ENCODE peak calls at places on chromosomes 1 and 21, in five cellular contexts. B, C, I, Y and N are unnamed samples. For H3K9me3 and H3K4me1, the result is how much of the 10 kb centered on the place peaks cover.

GRCh38 chr1:62325696-62326095 is 6.5 kb upstream of the KANK4 start:
- DNase-seq in C (no peak), Y (no peak), I (no peak), B (no peak), N (no peak)

GRCh38 chr1:31617917-31618746 is 643 bp downstream of the HCRTR1 start:
- DNase-seq in I (peak), C (peak), B (peak), Y (peak), N (peak)

GRCh38 chr1:117735045-117735992 is 129.5 kb downstream of the TENT5C start:
- DNase-seq in I (peak), B (no peak), Y (peak), C (peak), N (no peak)

GRCh38 chr1:62687421-62687902 is 724 bp downstream of the DOCK7 start:
- DNase-seq in I (peak), Y (peak), B (peak), C (peak), N (peak)

GRCh38 chr1:12617901-12618660 is at the start of gene DHRS3:
- DNase-seq in I (peak), C (peak), Y (peak), B (peak), N (peak)

GRCh38 chr1:23679815-23680214 is 11.8 kb upstream of the RPL11 start:
- DNase-seq in C (no peak), Y (no peak), I (no peak), B (no peak), N (no peak)

GRCh38 chr1:54777431-54777830 is 13.1 kb upstream of the PARS2 start:
- DNase-seq in C (no peak), B (no peak), Y (no peak), I (no peak), N (no peak)

GRCh38 chr1:178587975-178588374 is 75.1 kb downstream of the TEX35 start:
- DNase-seq in C (no peak), Y (no peak), B (no peak), I (no peak), N (no peak)

GRCh38 chr1:225601902-225602589 is 50.9 kb downstream of the ENAH start:
- DNase-seq in Y (no peak), I (no peak), B (no peak), C (no peak), N (no peak)

GRCh38 chr1:2248127-2248826 is 20.2 kb downstream of the SKI start:
- DNase-seq in C (no peak), I (no peak), B (peak), Y (no peak), N (peak)

GRCh38 chr1:43506233-43506632 is 24.4 kb upstream of the PTPRF start:
- DNase-seq in I (no peak), Y (no peak), C (no peak), B (no peak), N (no peak)

GRCh38 chr1:27099154-27099903 is 55.6 kb downstream of the SLC9A1 start:
- DNase-seq in B (no peak), C (peak), I (peak), Y (no peak), N (no peak)

GRCh38 chr1:27074175-27074780 is 61.6 kb upstream of the TENT5B start:
- DNase-seq in I (peak), Y (no peak), B (no peak), C (peak), N (no peak)

GRCh38 chr1:43305926-43306687 is 5.3 kb downstream of the TIE1 start:
- DNase-seq in B (no peak), I (no peak), C (no peak), Y (no peak), N (no peak)

GRCh38 chr1:231550448-231550781 is 21.9 kb downstream of the TSNAX start:
- DNase-seq in Y (peak), B (no peak), I (peak), C (no peak), N (no peak)

GRCh38 chr1:241532173-241532553 is at the start of gene KMO:
- DNase-seq in I (no peak), Y (no peak), B (no peak), C (peak), N (no peak)

GRCh38 chr1:89918794-89919155 is 76.1 kb upstream of the ZNF326 start:
- DNase-seq in Y (no peak), C (no peak), I (no peak), B (no peak), N (no peak)

GRCh38 chr1:30883389-30884172 is 25.0 kb downstream of the SDC3 start:
- DNase-seq in Y (no peak), C (no peak), B (no peak), I (no peak), N (no peak)

GRCh38 chr1:198030682-198031081 is 113.5 kb downstream of the LHX9 start:
- DNase-seq in Y (no peak), I (no peak), C (peak), B (no peak), N (peak)

GRCh38 chr1:159826436-159827101 is at the start of gene SLAMF8:
- DNase-seq in B (peak), C (no peak), I (no peak), Y (peak), N (no peak)

GRCh38 chr1:104132386-104132973 is 382.8 kb downstream of the AMY1C start:
- DNase-seq in Y (no peak), C (peak), I (no peak), B (no peak), N (no peak)

GRCh38 chr1:119674835-119675289 is 26.8 kb upstream of the ZNF697 start:
- DNase-seq in Y (no peak), C (peak), I (peak), B (peak), N (peak)

GRCh38 chr1:66598670-66599069 is 64.7 kb downstream of the SGIP1 start:
- DNase-seq in Y (no peak), I (no peak), C (peak), B (no peak), N (no peak)

GRCh38 chr1:44775930-44776748 is 799 bp downstream of the RPS8 start:
- DNase-seq in B (no peak), Y (peak), C (no peak), I (no peak), N (no peak)

GRCh38 chr1:10692401-10693021 is 103.9 kb downstream of the CASZ1 start:
- DNase-seq in B (peak), Y (peak), C (no peak), I (peak), N (peak)

GRCh38 chr1:25523512-25523911 is 19.9 kb upstream of the LDLRAP1 start:
- DNase-seq in Y (no peak), I (peak), C (peak), B (peak), N (no peak)

GRCh38 chr1:12625276-12625675 is 7.3 kb upstream of the DHRS3 start:
- DNase-seq in C (no peak), I (no peak), Y (no peak), B (no peak), N (no peak)

GRCh38 chr1:175207971-175208370 is 15.4 kb upstream of the KIAA0040 start:
- DNase-seq in I (no peak), C (no peak), Y (no peak), B (no peak), N (no peak)

GRCh38 chr1:234772345-234773147 is 162.6 kb upstream of the IRF2BP2 start:
- DNase-seq in B (peak), Y (peak), I (peak), C (peak), N (no peak)

GRCh38 chr1:7474786-7475502 is 296.2 kb upstream of the VAMP3 start:
- DNase-seq in B (no peak), Y (no peak), C (no peak), I (peak), N (no peak)

GRCh38 chr21:28537371-28538079 is 455.2 kb downstream of the LTN1 start:
- DNase-seq in C (peak), I (no peak), B (no peak), Y (no peak), N (no peak)

GRCh38 chr21:38342734-38343133 is 85.9 kb downstream of the KCNJ15 start:
- DNase-seq in I (no peak), C (no peak), Y (no peak), B (no peak), N (no peak)

GRCh38 chr1:225737179-225737578 is 40.4 kb upstream of the SRP9 start:
- DNase-seq in C (no peak), B (no peak), Y (no peak), I (no peak), N (no peak)

GRCh38 chr1:93979718-93980319 is 70.6 kb upstream of the GCLM start:
- DNase-seq in Y (no peak), I (no peak), B (no peak), C (peak), N (no peak)

GRCh38 chr1:204128464-204128963 is 23.3 kb downstream of the ETNK2 start:
- DNase-seq in B (no peak), Y (no peak), C (no peak), I (no peak), N (no peak)

GRCh38 chr1:23100074-23100748 is 68.4 kb downstream of the LUZP1 start:
- DNase-seq in Y (peak), I (no peak), B (no peak), C (peak), N (no peak)

GRCh38 chr1:7149080-7149838 is 364.0 kb downstream of the CAMTA1 start:
- DNase-seq in Y (no peak), C (no peak), I (no peak), B (no peak), N (peak)

GRCh38 chr1:6690186-6690585 is 11.4 kb downstream of the DNAJC11 start:
- DNase-seq in C (no peak), Y (no peak), I (no peak), B (no peak), N (no peak)

GRCh38 chr21:24658016-24658415 is 949.3 kb downstream of the MRPL39 start:
- DNase-seq in B (no peak), C (no peak), Y (no peak), I (no peak), N (no peak)

DNA sequence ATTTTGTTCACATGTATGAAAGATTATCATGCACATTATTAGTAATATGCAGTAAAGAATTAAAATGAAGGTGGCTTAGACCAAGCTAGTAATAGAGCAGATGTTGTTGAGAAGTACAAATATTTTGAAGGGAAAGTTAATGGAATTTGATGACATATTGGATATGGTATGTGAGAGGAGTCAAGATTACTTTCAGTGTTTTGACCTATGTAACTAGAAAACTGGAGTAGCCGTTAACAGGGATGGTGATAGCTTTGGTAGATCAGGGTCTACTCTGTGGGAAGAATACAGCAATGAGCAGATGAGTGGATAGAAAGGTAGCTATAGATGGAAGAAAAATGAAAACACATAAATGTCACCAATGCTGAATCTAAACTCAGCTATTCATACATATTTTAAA is 163.2 kb upstream of the LRRC7 start:
- DNase-seq in C (no peak), Y (no peak), I (no peak), B (no peak), N (no peak)
- H3K9me3 ChIP-seq in C (under half), Y (under half), I (under half), B (under half), N (under half)

DNA sequence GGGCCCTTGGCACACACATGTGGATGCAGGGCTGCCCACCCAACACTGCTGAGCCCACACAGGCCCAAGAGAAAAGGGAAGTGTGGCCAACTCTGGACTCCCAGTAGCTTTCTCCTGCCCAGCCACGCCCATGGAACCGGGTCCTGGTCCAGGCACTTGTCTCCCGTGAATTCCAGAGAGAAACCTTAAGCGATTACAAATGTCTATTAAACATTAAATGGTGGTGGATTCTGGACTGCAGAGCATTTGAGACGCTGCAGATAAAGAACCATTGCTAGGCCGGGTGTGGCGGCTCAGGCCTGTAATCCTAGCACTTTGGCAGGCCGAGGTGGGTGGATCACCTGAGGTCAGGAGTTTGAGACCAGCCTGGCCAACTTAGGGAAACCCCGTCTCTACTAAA is 100.6 kb upstream of the ARHGEF16 start:
- DNase-seq in Y (no peak), B (peak), I (no peak), C (no peak), N (no peak)
- H3K4me1 ChIP-seq in Y (under half), B (under half), I (under half), C (under half), N (under half)

GRCh38 chr1:173470608-173471007 is 6.5 kb upstream of the PRDX6 start:
- DNase-seq in I (no peak), B (no peak), Y (no peak), C (no peak), N (no peak)
- H3K9me3 ChIP-seq in I (under half), B (under half), Y (under half), C (under half), N (under half)

DNA sequence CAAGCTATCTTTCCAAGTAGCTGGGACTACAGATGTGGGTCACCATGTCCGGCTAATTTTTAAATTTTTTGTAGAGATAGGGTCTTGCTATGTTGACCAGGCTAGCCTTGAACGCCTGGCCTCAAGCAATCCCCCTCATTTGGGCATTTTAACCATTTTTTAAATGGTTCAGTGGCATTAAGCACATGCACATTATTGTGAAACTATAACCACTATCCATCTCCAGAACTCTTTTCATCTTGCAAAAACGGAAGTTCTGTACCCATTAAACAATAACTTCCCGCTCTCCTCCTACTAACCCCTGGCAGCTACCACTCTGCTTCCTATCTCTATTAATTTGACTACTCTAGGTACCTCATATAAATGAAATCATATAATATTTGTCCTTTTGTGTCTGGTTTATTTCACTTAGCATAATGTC is 4.8 kb upstream of the IL6R start:
- DNase-seq in C (no peak), B (no peak), Y (no peak), I (no peak), N (no peak)
- H3K4me1 ChIP-seq in C (under half), B (under half), Y (half or more), I (under half), N (under half)

GRCh38 chr1:228365321-228366061 is 41.1 kb downstream of the TRIM11 start:
- DNase-seq in Y (peak), C (no peak), I (no peak), B (no peak), N (peak)
- H3K9me3 ChIP-seq in Y (under half), C (under half), I (under half), B (under half), N (under half)

GRCh38 chr1:162033445-162033844 is 9.8 kb upstream of the OLFML2B start:
- DNase-seq in Y (no peak), C (no peak), B (no peak), I (no peak), N (no peak)
- H3K4me1 ChIP-seq in Y (under half), C (under half), B (under half), I (under half), N (under half)

DNA sequence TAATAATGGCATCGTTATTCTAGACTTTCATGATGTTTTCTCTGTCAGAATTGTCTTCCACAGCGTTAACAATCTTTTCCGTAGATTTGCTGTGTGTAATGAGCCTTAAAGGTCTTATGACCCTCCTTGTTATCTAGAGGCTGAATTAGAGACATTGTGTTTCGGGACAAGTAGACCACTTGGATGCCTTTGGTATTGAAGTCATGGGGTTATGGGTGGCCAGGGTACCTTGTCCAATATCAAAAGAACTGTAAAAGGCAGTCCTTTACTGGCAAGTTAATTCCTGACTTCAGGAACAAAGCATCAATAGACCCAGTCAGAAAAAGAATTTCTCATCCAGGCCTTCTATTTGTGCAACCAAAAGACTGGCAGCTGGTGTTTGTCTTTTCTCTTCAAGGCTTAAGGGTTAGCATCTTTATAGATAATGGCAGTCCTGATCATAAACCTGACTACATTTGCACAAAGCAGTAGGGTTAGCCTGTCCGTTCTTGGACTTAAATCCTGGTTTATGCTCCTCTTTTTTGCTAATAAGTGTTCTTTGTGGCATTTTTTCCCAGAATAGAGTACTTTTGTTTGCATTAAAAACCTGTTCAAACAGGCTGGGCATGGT is 30.0 kb upstream of the CHAF1B start:
- DNase-seq in C (no peak), I (no peak), B (no peak), Y (no peak), N (no peak)
- H3K9me3 ChIP-seq in C (under half), I (under half), B (under half), Y (under half), N (under half)

GRCh38 chr1:248361111-248361715 is at the start of gene OR2T4:
- DNase-seq in C (no peak), Y (no peak), I (no peak), B (no peak), N (no peak)
- H3K4me1 ChIP-seq in C (under half), Y (under half), I (under half), B (under half), N (under half)